ENCODE peak calls at places on chromosomes 6 and 20, in nine cellular contexts. E is CD8-positive, alpha-beta T cell; T is AG04450; I is fibroblast of the aortic adventitia; N is Panc1; B is ascending aorta; G is fibroblast of mammary gland; D is cardiac fibroblast; Q is transverse colon. P is an unnamed sample.

GRCh38 chr20:51420111-51420510 is 122.4 kb downstream of the NFATC2 start:
- DNase-seq in N (no peak), B (no peak), T (no peak), I (no peak), G (peak; percentile 53), E (no peak), D (peak; percentile 62), Q (no peak), P (no peak)

GRCh38 chr20:36548006-36548315 is 6.6 kb downstream of the MYL9 start:
- DNase-seq in I (no peak), N (no peak), G (no peak), Q (no peak), B (no peak), E (no peak), T (no peak), D (no peak), P (no peak)

GRCh38 chr6:89977808-89978748 is 83.8 kb downstream of the GJA10 start:
- DNase-seq in G (peak; percentile 89), I (peak; percentile 37), B (no peak), E (no peak), T (peak; percentile 69), D (peak; percentile 16), Q (no peak), N (no peak), P (no peak)

GRCh38 chr6:154218787-154219186 is 137.8 kb downstream of the IPCEF1 start:
- DNase-seq in T (no peak), N (no peak), G (no peak), B (no peak), Q (no peak), I (no peak), E (no peak), D (no peak), P (no peak)

GRCh38 chr6:14665827-14666724 is 548.5 kb downstream of the CD83 start:
- DNase-seq in B (peak; percentile 74), Q (peak; percentile 15), T (peak; percentile 94), N (no peak), I (peak; percentile 94), E (no peak), G (peak; percentile 100), D (peak; percentile 99), P (peak; percentile 45)

GRCh38 chr20:44151621-44152416 is 35.2 kb downstream of the JPH2 start:
- DNase-seq in E (no peak), I (no peak), B (peak; percentile 83), T (no peak), N (no peak), Q (no peak), D (no peak), G (no peak), P (no peak)

GRCh38 chr6:165762876-165763275 is 99.8 kb upstream of the PDE10A start:
- DNase-seq in E (no peak), N (no peak), D (peak; percentile 56), G (peak; percentile 11), Q (no peak), T (no peak), I (peak; percentile 63), B (no peak), P (no peak)

GRCh38 chr20:46237221-46237620 is 71.1 kb downstream of the CDH22 start:
- DNase-seq in B (no peak), Q (no peak), E (no peak), T (no peak), N (no peak), D (no peak), I (no peak), G (no peak), P (no peak)

GRCh38 chr20:12058201-12058600 is 140.5 kb downstream of the BTBD3 start:
- DNase-seq in T (no peak), E (no peak), D (peak; percentile 46), N (no peak), Q (no peak), G (no peak), B (no peak), I (no peak), P (no peak)

GRCh38 chr6:138957903-138958302 is 30.1 kb downstream of the REPS1 start:
- DNase-seq in Q (no peak), N (no peak), E (no peak), B (no peak), G (no peak), T (no peak), D (no peak), I (no peak), P (no peak)

GRCh38 chr6:72824833-72825232 is 203.0 kb downstream of the KCNQ5 start:
- DNase-seq in B (no peak), N (no peak), G (peak; percentile 28), T (no peak), D (no peak), Q (no peak), E (no peak), I (no peak), P (no peak)

GRCh38 chr6:149933036-149933435 is 8.8 kb upstream of the ULBP2 start:
- DNase-seq in E (no peak), Q (no peak), N (no peak), I (no peak), D (no peak), G (no peak), B (no peak), T (no peak), P (no peak)

GRCh38 chr6:81741689-81742088 is 10.8 kb downstream of the TENT5A start:
- DNase-seq in N (no peak), E (no peak), G (no peak), T (no peak), D (no peak), I (no peak), B (no peak), Q (no peak), P (no peak)

GRCh38 chr6:90375681-90376439 is 79.2 kb upstream of the BACH2 start:
- DNase-seq in D (peak; percentile 54), N (no peak), I (peak; percentile 77), B (peak; percentile 82), Q (no peak), G (peak; percentile 90), E (no peak), T (peak; percentile 46), P (peak; percentile 51)

GRCh38 chr6:130223508-130223907 is 757 bp upstream of the SAMD3 start:
- DNase-seq in N (no peak), E (peak; percentile 28), D (peak; percentile 5), I (peak; percentile 12), T (no peak), B (no peak), G (peak; percentile 18), Q (peak; percentile 36), P (no peak)

GRCh38 chr20:44198872-44199271 is 11.7 kb downstream of the OSER1 start:
- DNase-seq in D (no peak), E (no peak), N (no peak), G (no peak), I (no peak), T (no peak), B (no peak), Q (no peak), P (no peak)

GRCh38 chr20:3744806-3745685 is 12.6 kb downstream of the HSPA12B start:
- DNase-seq in G (peak; percentile 32), D (peak; percentile 51), T (no peak), N (peak; percentile 78), B (peak; percentile 81), I (no peak), E (peak; percentile 50), Q (peak; percentile 71), P (no peak)

GRCh38 chr6:117477988-117478852 is 4.3 kb upstream of the DCBLD1 start:
- DNase-seq in G (peak; percentile 40), I (no peak), T (no peak), Q (peak; percentile 35), B (no peak), E (no peak), N (no peak), D (peak; percentile 40), P (no peak)

GRCh38 chr20:7657569-7657968 is 282.7 kb downstream of the HAO1 start:
- DNase-seq in N (no peak), G (no peak), E (no peak), Q (no peak), D (no peak), B (no peak), T (no peak), I (no peak), P (no peak)

GRCh38 chr20:32439132-32439829 is 81.2 kb downstream of the ASXL1 start:
- DNase-seq in Q (peak; percentile 5), E (no peak), T (peak; percentile 37), D (peak; percentile 85), G (peak; percentile 91), I (peak; percentile 86), B (no peak), N (no peak), P (no peak)

GRCh38 chr6:52641826-52642225 is 29.1 kb upstream of the TMEM14A start:
- DNase-seq in G (no peak), I (no peak), B (no peak), E (no peak), T (no peak), N (no peak), Q (no peak), D (no peak), P (no peak)

GRCh38 chr6:26183237-26183580 is 96.0 kb downstream of the HFE start:
- DNase-seq in I (no peak), G (no peak), T (no peak), D (no peak), E (no peak), Q (no peak), B (no peak), N (peak; percentile 47), P (no peak)
- H3K4me3 ChIP-seq in I (no peak overlapping the region), G (peak overlapping the region; percentile 56), T (peak overlapping the region; percentile 61), D (peak overlapping the region; percentile 48), E (peak overlapping the region; percentile 60), Q (peak overlapping the region; percentile 41), B (peak overlapping the region; percentile 59), N (peak overlapping the region; percentile 66), P (peak overlapping the region; percentile 44)

GRCh38 chr20:41340327-41341055 is at the start of gene LPIN3:
- DNase-seq in B (peak; percentile 92), G (peak; percentile 92), T (no peak), Q (peak; percentile 95), N (no peak), I (peak; percentile 87), E (no peak), D (peak; percentile 92), P (peak; percentile 78)
- TF ChIP-seq CTCF in B (no peak), G (no peak), T (no peak), Q (no peak), N (no peak), I (peak; percentile 13), E (peak; percentile 19), D (no peak), P (peak; percentile 35)

GRCh38 chr6:107786179-107786578 is 37.9 kb downstream of the SCML4 start:
- DNase-seq in B (no peak), T (no peak), E (no peak), D (no peak), Q (no peak), N (no peak), G (no peak), I (no peak), P (no peak)
- H3K4me3 ChIP-seq in B (no peak overlapping the region), T (no peak overlapping the region), E (no peak overlapping the region), D (no peak overlapping the region), Q (no peak overlapping the region), N (no peak overlapping the region), G (no peak overlapping the region), I (no peak overlapping the region), P (no peak overlapping the region)

GRCh38 chr6:6696867-6697531 is 108.5 kb downstream of the LY86 start:
- DNase-seq in D (peak; percentile 74), I (peak; percentile 75), B (no peak), T (no peak), G (peak; percentile 78), N (no peak), E (no peak), Q (peak; percentile 86), P (no peak)
- TF ChIP-seq CTCF in D (peak; percentile 85), I (peak; percentile 84), B (peak; percentile 44), T (peak; percentile 67), G (peak; percentile 87), N (peak; percentile 85), E (no peak), Q (peak; percentile 81), P (peak; percentile 85)

GRCh38 chr20:23456873-23457272 is 4.2 kb upstream of the CST11 start:
- DNase-seq in G (no peak), T (no peak), I (no peak), Q (no peak), N (no peak), E (no peak), B (no peak), D (no peak), P (no peak)
- H3K4me3 ChIP-seq in G (no peak overlapping the region), T (no peak overlapping the region), I (no peak overlapping the region), Q (no peak overlapping the region), N (no peak overlapping the region), E (no peak overlapping the region), B (no peak overlapping the region), D (no peak overlapping the region), P (no peak overlapping the region)

P was measured in HFF-Myc.